ENCODE peak calls at places on chromosome 2, in four cellular contexts. E, Z, O and U are unnamed samples.

GRCh38 chr2:222693837-222694236 is 22.4 kb downstream of the MOGAT1 start:
- DNase-seq in E (no peak), Z (no peak), O (no peak), U (no peak)

GRCh38 chr2:189149981-189150380 is 29.6 kb downstream of the COL5A2 start:
- DNase-seq in E (no peak), Z (no peak), O (peak; percentile 11), U (no peak)

GRCh38 chr2:9403924-9404323 is 19.4 kb downstream of the ITGB1BP1 start:
- DNase-seq in E (no peak), Z (no peak), O (no peak), U (no peak)

GRCh38 chr2:180690611-180691010 is 289.8 kb upstream of the UBE2E3 start:
- DNase-seq in E (no peak), Z (no peak), O (no peak), U (no peak)

GRCh38 chr2:52936029-52936428 is 831.6 kb upstream of the CHAC2 start:
- DNase-seq in E (no peak), Z (no peak), O (no peak), U (no peak)

GRCh38 chr2:172208881-172209325 is 106.2 kb upstream of the DLX2 start:
- DNase-seq in E (no peak), Z (no peak), O (no peak), U (no peak)

GRCh38 chr2:131125195-131125757 is 20.1 kb downstream of the PLEKHB2 start:
- DNase-seq in E (peak; percentile 13), Z (no peak), O (no peak), U (no peak)

GRCh38 chr2:26462511-26463251 is 15.2 kb downstream of the OTOF start:
- DNase-seq in E (no peak), Z (no peak), O (peak; percentile 83), U (no peak)

GRCh38 chr2:230987137-230988020 is 8.5 kb upstream of the SPATA3 start:
- DNase-seq in E (peak; percentile 83), Z (peak; percentile 51), O (peak; percentile 83), U (peak; percentile 94)

GRCh38 chr2:71596011-71596410 is 142.7 kb downstream of the DYSF start:
- DNase-seq in E (peak; percentile 93), Z (no peak), O (no peak), U (no peak)

GRCh38 chr2:190477563-190478454 is 56.7 kb downstream of the NEMP2 start:
- DNase-seq in E (peak; percentile 77), Z (no peak), O (no peak), U (no peak)